ENCODE peak calls at places on chromosome 1, in eight cellular contexts. T, M, R, N, Y, C, Q and V are unnamed samples.

GRCh38 chr1:15173863-15174614 is 20.5 kb downstream of the TMEM51 start:
- DNase-seq in T (no peak), M (no peak), R (no peak), N (no peak), Y (no peak), C (no peak), Q (no peak), V (no peak)

GRCh38 chr1:229832695-229833094 is 206.6 kb downstream of the URB2 start:
- DNase-seq in T (no peak), M (no peak), R (no peak), N (no peak), Y (no peak), C (no peak), Q (no peak), V (no peak)

GRCh38 chr1:193584840-193585239 is 398.4 kb upstream of the B3GALT2 start:
- DNase-seq in T (no peak), M (no peak), R (no peak), N (no peak), Y (no peak), C (no peak), Q (no peak), V (no peak)

GRCh38 chr1:3779265-3779911 is 6.8 kb downstream of the SMIM1 start:
- DNase-seq in T (no peak), M (no peak), R (no peak), N (no peak), Y (no peak), C (no peak), Q (no peak), V (no peak)

GRCh38 chr1:241447056-241447649 is 72.4 kb downstream of the FH start:
- DNase-seq in T (no peak), M (peak; percentile 71), R (no peak), N (no peak), Y (no peak), C (no peak), Q (no peak), V (no peak)

GRCh38 chr1:69711159-69711930 is 143.6 kb downstream of the LRRC7 start:
- DNase-seq in T (no peak), M (no peak), R (no peak), N (no peak), Y (no peak), C (no peak), Q (peak; percentile 10), V (no peak)

GRCh38 chr1:192579319-192579738 is 3.8 kb downstream of the RGS1 start:
- DNase-seq in T (no peak), M (no peak), R (no peak), N (no peak), Y (no peak), C (no peak), Q (peak; percentile 28), V (no peak)

GRCh38 chr1:44048816-44049215 is 17.6 kb upstream of the SLC6A9 start:
- DNase-seq in T (no peak), M (peak; percentile 6), R (no peak), N (peak; percentile 37), Y (no peak), C (no peak), Q (peak; percentile 58), V (no peak)

GRCh38 chr1:192580351-192580962 is 4.9 kb downstream of the RGS1 start:
- DNase-seq in T (no peak), M (peak; percentile 2), R (peak; percentile 67), N (peak; percentile 23), Y (peak; percentile 13), C (no peak), Q (peak; percentile 83), V (no peak)

GRCh38 chr1:7610106-7610731 is 160.9 kb upstream of the VAMP3 start:
- DNase-seq in T (no peak), M (no peak), R (no peak), N (no peak), Y (no peak), C (no peak), Q (no peak), V (no peak)

GRCh38 chr1:186500804-186501203 is 39.9 kb upstream of the PDC start:
- DNase-seq in T (no peak), M (peak; percentile 19), R (no peak), N (no peak), Y (no peak), C (no peak), Q (no peak), V (no peak)

GRCh38 chr1:94154989-94155388 is 34.0 kb upstream of the ABCA4 start:
- DNase-seq in T (no peak), M (no peak), R (no peak), N (no peak), Y (no peak), C (no peak), Q (peak; percentile 65), V (no peak)

GRCh38 chr1:23904748-23905357 is 8.3 kb downstream of the CNR2 start:
- DNase-seq in T (no peak), M (peak; percentile 5), R (no peak), N (no peak), Y (no peak), C (no peak), Q (no peak), V (peak; percentile 61)

GRCh38 chr1:236035681-236036101 is 29.2 kb downstream of the NID1 start:
- DNase-seq in T (no peak), M (no peak), R (peak; percentile 40), N (no peak), Y (no peak), C (no peak), Q (no peak), V (no peak)

GRCh38 chr1:2445823-2446215 is 30.3 kb upstream of the PLCH2 start:
- DNase-seq in T (no peak), M (no peak), R (no peak), N (no peak), Y (no peak), C (no peak), Q (no peak), V (no peak)

GRCh38 chr1:32770221-32770731 is 46.9 kb downstream of the YARS1 start:
- DNase-seq in T (no peak), M (no peak), R (no peak), N (no peak), Y (no peak), C (no peak), Q (no peak), V (no peak)

GRCh38 chr1:24415910-24416665 is 486 bp downstream of the NIPAL3 start:
- DNase-seq in T (no peak), M (peak; percentile 51), R (no peak), N (no peak), Y (no peak), C (no peak), Q (peak; percentile 20), V (no peak)